ENCODE peak calls at places on chromosome 15, in seven cellular contexts. H is mucosa of descending colon, B is fibroblast of villous mesenchyme, R is Panc1, J is dorsolateral prefrontal cortex, T is HFF-Myc, S is tibial nerve. P is an unnamed sample.

GRCh38 chr15:77720617-77721016 is 87.9 kb upstream of the LINGO1 start:
- DNase-seq in B (no peak), J (no peak), T (no peak), S (no peak), R (no peak), H (no peak), P (no peak)

GRCh38 chr15:78291052-78291451 is 8.4 kb downstream of the SKIC8 start:
- DNase-seq in T (no peak), H (no peak), J (no peak), S (no peak), B (no peak), R (no peak), P (no peak)

GRCh38 chr15:84714816-84715215 is 1.1 kb downstream of the SEC11A start:
- DNase-seq in J (no peak), R (no peak), T (no peak), H (no peak), B (no peak), S (no peak), P (no peak)

GRCh38 chr15:78325092-78325843 is 14.9 kb upstream of the CRABP1 start:
- DNase-seq in B (no peak), J (no peak), H (no peak), R (no peak), S (no peak), T (no peak), P (no peak)

GRCh38 chr15:44243146-44243545 is 45.4 kb upstream of the GOLM2 start:
- DNase-seq in H (no peak), B (no peak), S (no peak), T (no peak), R (no peak), J (no peak), P (no peak)

GRCh38 chr15:63918317-63918672 is 84.5 kb upstream of the HERC1 start:
- DNase-seq in T (no peak), R (no peak), J (no peak), B (no peak), H (no peak), S (no peak), P (no peak)

GRCh38 chr15:82572311-82572710 is 32.1 kb upstream of the RPS17 start:
- DNase-seq in R (no peak), H (no peak), T (no peak), J (peak), S (no peak), B (no peak), P (no peak)

GRCh38 chr15:85412956-85413854 is 32.8 kb downstream of the AKAP13 start:
- DNase-seq in B (peak), J (no peak), S (peak), R (peak), H (peak), T (peak), P (peak)

GRCh38 chr15:82081904-82082810 is 36.3 kb upstream of the MEX3B start:
- DNase-seq in T (peak), R (no peak), S (no peak), B (peak), J (no peak), H (no peak), P (no peak)

GRCh38 chr15:91021516-91022074 is 799 bp downstream of the VPS33B start:
- DNase-seq in J (no peak), S (no peak), B (no peak), T (no peak), H (no peak), R (no peak), P (no peak)

GRCh38 chr15:94206463-94207167 is 24.7 kb upstream of the MCTP2 start:
- DNase-seq in J (no peak), R (no peak), H (no peak), T (peak), S (no peak), B (peak), P (no peak)

GRCh38 chr15:58360421-58361090 is 71.2 kb upstream of the LIPC start:
- DNase-seq in B (peak), R (no peak), S (no peak), J (no peak), H (no peak), T (no peak), P (no peak)

GRCh38 chr15:29668120-29668602 is 154.1 kb downstream of the TJP1 start:
- DNase-seq in B (peak), H (peak), S (peak), R (no peak), J (peak), T (peak), P (no peak)

GRCh38 chr15:85865070-85865684 is 70.5 kb upstream of the KLHL25 start:
- DNase-seq in S (no peak), T (peak), R (peak), H (no peak), B (peak), J (peak), P (no peak)

GRCh38 chr15:56058986-56059385 is 65.6 kb upstream of the NEDD4 start:
- DNase-seq in H (no peak), B (no peak), J (no peak), S (no peak), R (no peak), T (no peak), P (no peak)

GRCh38 chr15:79315623-79316328 is 4.9 kb downstream of the TMED3 start:
- DNase-seq in J (peak), R (no peak), T (no peak), B (no peak), H (no peak), S (no peak), P (no peak)

GRCh38 chr15:80234883-80235282 is 17.1 kb downstream of the CTXND1 start:
- DNase-seq in J (no peak), R (no peak), H (no peak), T (peak), B (peak), S (peak), P (no peak)

GRCh38 chr15:79172032-79172481 is 81.5 kb upstream of the RASGRF1 start:
- DNase-seq in B (no peak), S (no peak), R (no peak), J (no peak), H (no peak), T (no peak), P (no peak)

GRCh38 chr15:29687204-29687768 is 135.0 kb downstream of the TJP1 start:
- DNase-seq in H (peak), T (no peak), B (no peak), R (no peak), S (no peak), J (no peak), P (no peak)

GRCh38 chr15:81497226-81497625 is 123.2 kb upstream of the TMC3 start:
- DNase-seq in R (no peak), B (no peak), T (no peak), H (no peak), J (peak), S (no peak), P (no peak)

GRCh38 chr15:38563723-38564519 is 693 bp downstream of the RASGRP1 start:
- DNase-seq in S (peak), J (peak), R (peak), B (peak), H (peak), T (no peak), P (peak)

GRCh38 chr15:31483924-31484368 is 157.3 kb downstream of the KLF13 start:
- DNase-seq in J (no peak), H (no peak), R (no peak), T (no peak), B (no peak), S (no peak), P (no peak)

GRCh38 chr15:65195542-65196026 is 10.4 kb upstream of the CLPX start:
- DNase-seq in R (no peak), J (no peak), S (no peak), T (no peak), H (no peak), B (no peak), P (no peak)

GRCh38 chr15:56524915-56525314 is 60.0 kb upstream of the MNS1 start:
- DNase-seq in H (no peak), B (peak), R (no peak), J (no peak), S (no peak), T (peak), P (no peak)

GRCh38 chr15:42035362-42035761 is 14.5 kb upstream of the PLA2G4E start:
- DNase-seq in R (no peak), T (no peak), S (no peak), H (no peak), J (no peak), B (peak), P (no peak)

GRCh38 chr15:25772500-25772899 is 90.6 kb downstream of the ATP10A start:
- DNase-seq in J (no peak), H (no peak), T (no peak), B (no peak), R (no peak), S (no peak), P (no peak)

GRCh38 chr15:91961357-91961756 is 107.8 kb downstream of the SLCO3A1 start:
- DNase-seq in T (no peak), J (no peak), R (no peak), S (no peak), H (no peak), B (no peak), P (no peak)

GRCh38 chr15:48149858-48150257 is 28.2 kb downstream of the MYEF2 start:
- DNase-seq in H (no peak), J (no peak), B (no peak), R (no peak), S (no peak), T (peak), P (no peak)

GRCh38 chr15:75921732-75922703 is 18.3 kb downstream of the FBXO22 start:
- DNase-seq in J (no peak), H (no peak), B (peak), S (peak), R (no peak), T (peak), P (no peak)

GRCh38 chr15:59686389-59686788 is 2.7 kb downstream of the BNIP2 start:
- DNase-seq in R (no peak), T (no peak), H (no peak), J (no peak), B (no peak), S (peak), P (no peak)

GRCh38 chr15:41872166-41872747 is 21.6 kb downstream of the SPTBN5 start:
- DNase-seq in B (no peak), J (no peak), R (no peak), S (no peak), T (no peak), H (no peak), P (no peak)

GRCh38 chr15:27509014-27509413 is 538.0 kb downstream of the GABRG3 start:
- DNase-seq in T (no peak), J (no peak), S (no peak), R (no peak), B (no peak), H (no peak), P (no peak)

GRCh38 chr15:81877533-81878227 is 168.1 kb downstream of the MEX3B start:
- DNase-seq in T (no peak), J (no peak), R (no peak), S (no peak), H (no peak), B (no peak), P (no peak)

GRCh38 chr15:99176757-99177156 is 71.9 kb downstream of the SYNM start:
- DNase-seq in H (no peak), T (no peak), S (no peak), B (no peak), J (no peak), R (no peak), P (no peak)

GRCh38 chr15:42036991-42037390 is 16.1 kb upstream of the PLA2G4E start:
- DNase-seq in S (no peak), B (no peak), H (no peak), R (no peak), T (no peak), J (no peak), P (no peak)

GRCh38 chr15:51536965-51537574 is 85.5 kb downstream of the DMXL2 start:
- DNase-seq in J (no peak), S (peak), T (no peak), B (peak), H (no peak), R (no peak), P (no peak)

GRCh38 chr15:56759450-56759845 is 26.1 kb upstream of the ZNF280D start:
- DNase-seq in J (no peak), H (no peak), S (peak), R (no peak), T (peak), B (peak), P (no peak)

GRCh38 chr15:57675481-57676181 is 30.9 kb upstream of the POLR2M start:
- DNase-seq in T (no peak), H (no peak), R (no peak), J (no peak), B (no peak), S (no peak), P (no peak)

GRCh38 chr15:88246666-88247446 is 9.7 kb downstream of the NTRK3 start:
- DNase-seq in S (peak), B (peak), J (peak), T (peak), R (peak), H (peak), P (peak)

GRCh38 chr15:69340243-69340991 is 41.7 kb downstream of the PAQR5 start:
- DNase-seq in T (no peak), H (no peak), B (no peak), J (no peak), R (no peak), S (no peak), P (no peak)
- H3K4me3 ChIP-seq in T (no peak), H (no peak), B (no peak), J (no peak), R (no peak), S (no peak), P (no peak)

DNA sequence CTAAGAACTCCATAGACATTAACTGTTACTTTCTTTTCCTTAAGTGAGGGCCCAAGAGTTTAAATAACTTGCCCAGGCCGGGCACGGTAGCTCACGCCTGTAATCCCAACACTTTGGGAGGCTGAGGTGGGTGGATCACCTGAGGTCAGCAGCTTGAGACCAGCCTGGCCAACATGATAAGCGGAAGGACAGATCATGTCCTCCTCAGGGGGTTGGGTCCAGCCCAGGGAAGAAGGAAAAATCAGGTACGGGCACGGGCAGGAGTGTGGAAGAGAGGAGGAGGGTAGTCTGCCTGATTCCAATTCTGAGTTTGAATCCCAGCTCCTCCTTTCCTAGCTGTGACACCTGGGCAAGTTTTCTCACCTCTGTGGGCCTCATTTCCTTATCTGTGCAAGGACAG is 118.8 kb downstream of the ANP32A start:
- DNase-seq in B (no peak), R (no peak), T (no peak), S (no peak), J (peak), H (no peak), P (no peak)
- H3K4me3 ChIP-seq in B (no peak), R (no peak), T (no peak), S (no peak), J (no peak), H (no peak), P (no peak)

GRCh38 chr15:39592500-39592899 is 11.6 kb downstream of the THBS1 start:
- DNase-seq in J (no peak), B (peak), S (no peak), R (no peak), H (no peak), T (no peak), P (no peak)
- H3K4me3 ChIP-seq in J (no peak), B (no peak), S (no peak), R (no peak), H (no peak), T (no peak), P (no peak)

DNA sequence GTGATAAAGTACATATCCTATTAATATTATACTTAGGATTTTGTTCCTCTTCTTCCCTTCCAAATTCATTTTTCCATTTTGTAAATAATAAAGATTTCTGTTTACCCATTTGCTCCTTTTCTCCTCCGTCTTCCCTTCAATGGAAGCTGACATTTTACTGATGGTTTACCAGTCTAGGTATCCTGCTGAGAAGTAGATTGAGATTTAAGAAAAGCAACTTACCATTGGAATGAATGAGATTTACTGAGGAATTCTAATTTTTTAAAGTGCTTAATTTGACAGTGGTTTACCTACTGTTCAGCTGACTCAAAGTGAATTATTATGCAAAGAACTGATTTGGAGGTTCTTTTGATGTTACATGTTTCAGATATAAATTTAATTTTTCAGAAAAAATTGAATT is 2.4 kb downstream of the C15orf61 start:
- DNase-seq in S (no peak), T (no peak), H (no peak), J (no peak), R (no peak), B (no peak), P (no peak)
- H3K4me3 ChIP-seq in S (no peak), T (peak), H (no peak), J (peak), R (no peak), B (no peak), P (no peak)

DNA sequence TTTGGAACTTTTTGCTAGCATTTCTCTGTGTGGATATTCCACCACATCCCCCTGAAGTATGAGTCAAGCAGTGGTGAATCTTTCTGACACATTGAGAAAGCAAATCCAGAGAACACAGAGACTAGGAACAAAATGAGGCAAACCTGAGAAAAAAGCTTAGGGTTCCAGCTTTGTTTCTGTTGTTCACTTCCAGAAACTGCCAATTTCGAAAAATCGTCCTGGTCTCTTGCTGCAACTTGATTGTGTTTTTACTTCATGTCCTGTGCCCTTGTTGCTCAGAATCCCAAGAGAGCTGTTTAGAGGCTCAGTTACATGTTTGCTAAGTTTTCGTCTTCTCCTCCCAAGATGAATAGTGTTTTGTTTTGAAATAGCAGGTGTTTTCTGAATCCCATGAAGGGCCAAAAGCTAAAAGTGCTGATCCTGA is 13.7 kb downstream of the MAP2K1 start:
- DNase-seq in H (no peak), T (no peak), R (no peak), B (no peak), J (no peak), S (peak), P (no peak)
- H3K4me3 ChIP-seq in H (no peak), T (no peak), R (no peak), B (no peak), J (no peak), S (no peak), P (no peak)

GRCh38 chr15:70558406-70559222 is 204.7 kb downstream of the UACA start:
- DNase-seq in H (no peak), B (no peak), J (no peak), S (no peak), T (no peak), R (no peak), P (no peak)
- H3K4me3 ChIP-seq in H (no peak), B (no peak), J (no peak), S (no peak), T (no peak), R (no peak), P (peak)

GRCh38 chr15:100880139-100880896 is 687 bp downstream of the ALDH1A3 start:
- DNase-seq in B (no peak), S (no peak), H (no peak), J (no peak), T (no peak), R (no peak), P (no peak)

GRCh38 chr15:100879461-100880138 is at the start of gene ALDH1A3:
- DNase-seq in B (peak), R (no peak), J (no peak), H (no peak), T (no peak), S (no peak), P (no peak)

GRCh38 chr15:100879046-100879445 is 585 bp upstream of the ALDH1A3 start:
- DNase-seq in B (no peak), R (no peak), J (no peak), S (no peak), H (no peak), T (no peak), P (no peak)

GRCh38 chr15:100881573-100882336 is 2.1 kb downstream of the ALDH1A3 start:
- DNase-seq in H (no peak), S (no peak), T (no peak), J (no peak), R (no peak), B (no peak), P (no peak)

GRCh38 chr15:100880897-100881242 is 1.2 kb downstream of the ALDH1A3 start:
- DNase-seq in H (no peak), T (no peak), S (no peak), B (no peak), R (no peak), J (no peak), P (no peak)
- H3K4me3 ChIP-seq in H (no peak), T (no peak), S (peak), B (peak), R (peak), J (no peak), P (no peak)

GRCh38 chr15:67824157-67824899 is 981 bp upstream of the SKOR1 start:
- DNase-seq in T (no peak), H (no peak), B (no peak), S (no peak), J (no peak), R (no peak), P (no peak)
- H3K4me3 ChIP-seq in T (no peak), H (no peak), B (no peak), S (no peak), J (no peak), R (peak), P (no peak)

DNA sequence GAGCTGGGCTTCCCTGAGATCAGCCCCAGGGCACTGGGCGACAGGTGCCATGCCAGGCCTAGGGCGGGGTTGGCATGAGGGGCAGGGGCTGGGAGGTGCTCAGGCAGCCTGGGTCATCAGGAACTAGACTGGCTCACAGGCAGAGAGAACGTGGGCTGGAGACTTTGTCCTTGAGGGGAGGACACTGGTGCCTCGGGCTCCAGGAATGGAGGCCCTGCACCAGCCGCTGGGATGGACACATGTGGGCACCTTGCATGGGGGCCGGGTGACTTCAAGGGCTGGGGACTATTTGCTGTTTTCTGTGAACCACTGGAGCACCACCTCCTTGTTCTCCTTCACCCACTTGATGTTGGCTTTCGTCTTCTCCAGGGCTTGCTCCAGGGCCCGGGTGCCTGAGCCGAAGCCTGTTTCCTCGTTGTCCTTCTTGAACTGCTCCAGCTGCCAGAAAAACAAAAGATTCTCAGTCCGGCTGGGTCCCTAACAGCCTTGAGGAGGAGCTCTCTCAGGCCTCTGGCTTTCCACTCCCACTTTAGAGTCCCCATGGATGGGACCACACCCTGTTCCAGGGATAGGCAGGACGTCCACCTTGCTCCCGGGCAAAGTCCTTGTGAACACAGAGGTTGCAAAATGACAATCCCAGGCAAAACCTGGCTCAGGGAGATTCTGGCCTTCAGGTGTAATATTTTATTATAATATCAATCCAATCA is 9.1 kb downstream of the MESP2 start:
- DNase-seq in R (no peak), H (peak), B (no peak), S (no peak), J (no peak), T (no peak), P (no peak)
- H3K4me3 ChIP-seq in R (no peak), H (no peak), B (no peak), S (no peak), J (no peak), T (no peak), P (no peak)